ENCODE peak calls at places on chromosome 2, in four cellular contexts. L is OCI-LY7, N is neural progenitor cell, Q is GM23248. W is an unnamed sample.

GRCh38 chr2:44772670-44773378 is 168.7 kb upstream of the SIX3 start:
- DNase-seq in L (no peak), N (peak; percentile 76), Q (no peak), W (no peak)

GRCh38 chr2:201618744-201619654 is 24.3 kb downstream of the TMEM237 start:
- DNase-seq in L (no peak), N (no peak), Q (peak; percentile 95), W (no peak)

GRCh38 chr2:105398522-105399206 is at the start of gene FHL2:
- DNase-seq in L (no peak), N (peak; percentile 92), Q (peak; percentile 94), W (peak; percentile 83)

GRCh38 chr2:240557101-240557751 is 562 bp downstream of the ANKMY1 start:
- DNase-seq in L (no peak), N (peak; percentile 7), Q (peak; percentile 53), W (no peak)

GRCh38 chr2:180419212-180419611 is 412.1 kb upstream of the CWC22 start:
- DNase-seq in L (no peak), N (no peak), Q (no peak), W (no peak)

GRCh38 chr2:20595439-20596192 is 55.3 kb downstream of the HS1BP3 start:
- DNase-seq in L (peak; percentile 82), N (no peak), Q (no peak), W (peak; percentile 57)

GRCh38 chr2:12399244-12399643 is 317.5 kb upstream of the TRIB2 start:
- DNase-seq in L (no peak), N (no peak), Q (no peak), W (peak; percentile 14)

GRCh38 chr2:189581354-189582139 is 961 bp upstream of the SLC40A1 start:
- DNase-seq in L (no peak), N (peak; percentile 50), Q (no peak), W (peak; percentile 24)

GRCh38 chr2:188309364-188309763 is 17.7 kb downstream of the GULP1 start:
- DNase-seq in L (no peak), N (no peak), Q (no peak), W (no peak)

GRCh38 chr2:170148161-170148560 is 29.8 kb upstream of the MYO3B start:
- DNase-seq in L (no peak), N (no peak), Q (peak; percentile 21), W (peak; percentile 78)

GRCh38 chr2:165055081-165055879 is 100.0 kb upstream of the SLC38A11 start:
- DNase-seq in L (no peak), N (no peak), Q (no peak), W (no peak)

GRCh38 chr2:203804070-203804469 is 63.5 kb upstream of the CTLA4 start:
- DNase-seq in L (no peak), N (no peak), Q (peak; percentile 99), W (no peak)

GRCh38 chr2:111675419-111676194 is 208.4 kb downstream of the ANAPC1 start:
- DNase-seq in L (peak; percentile 59), N (no peak), Q (no peak), W (no peak)

GRCh38 chr2:147405651-147406050 is 439.2 kb upstream of the ACVR2A start:
- DNase-seq in L (no peak), N (no peak), Q (peak; percentile 8), W (no peak)

GRCh38 chr2:56337342-56337741 is 153.6 kb downstream of the CCDC85A start:
- DNase-seq in L (no peak), N (no peak), Q (no peak), W (peak; percentile 29)

GRCh38 chr2:201730651-201731280 is 32.3 kb upstream of the MPP4 start:
- DNase-seq in L (no peak), N (no peak), Q (no peak), W (no peak)

GRCh38 chr2:105455488-105455991 is 56.7 kb upstream of the FHL2 start:
- DNase-seq in L (no peak), N (no peak), Q (peak; percentile 94), W (peak; percentile 100)

GRCh38 chr2:190360965-190361364 is 17.6 kb downstream of the INPP1 start:
- DNase-seq in L (no peak), N (no peak), Q (no peak), W (no peak)

GRCh38 chr2:156430978-156431358 is 5.2 kb upstream of the GPD2 start:
- DNase-seq in L (no peak), N (no peak), Q (peak; percentile 72), W (peak; percentile 90)

DNA sequence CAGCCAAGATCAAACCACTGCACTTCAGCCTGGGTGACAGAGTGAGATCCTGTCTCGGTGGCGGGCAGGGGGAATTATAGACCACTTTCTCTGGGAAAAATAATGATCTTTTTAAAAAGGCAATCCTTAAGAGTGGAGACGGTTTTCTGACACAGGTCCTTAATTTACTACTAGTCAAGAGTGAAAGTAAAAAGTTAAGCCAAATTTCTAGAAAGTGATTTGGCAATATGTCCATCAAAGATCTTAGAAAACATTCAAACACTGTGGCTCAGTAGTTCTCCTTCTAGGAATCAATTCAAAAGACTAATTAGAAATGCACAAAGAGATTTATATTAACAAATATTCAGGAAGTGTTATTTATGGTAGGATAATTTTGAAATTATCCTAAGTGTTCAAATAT is 148.5 kb upstream of the DNMT3A start:
- DNase-seq in L (no peak), N (no peak), Q (no peak), W (no peak)
- TF ChIP-seq EZH2phosphoT487 in L (no peak), N (no peak), Q (no peak), W (no peak)

DNA sequence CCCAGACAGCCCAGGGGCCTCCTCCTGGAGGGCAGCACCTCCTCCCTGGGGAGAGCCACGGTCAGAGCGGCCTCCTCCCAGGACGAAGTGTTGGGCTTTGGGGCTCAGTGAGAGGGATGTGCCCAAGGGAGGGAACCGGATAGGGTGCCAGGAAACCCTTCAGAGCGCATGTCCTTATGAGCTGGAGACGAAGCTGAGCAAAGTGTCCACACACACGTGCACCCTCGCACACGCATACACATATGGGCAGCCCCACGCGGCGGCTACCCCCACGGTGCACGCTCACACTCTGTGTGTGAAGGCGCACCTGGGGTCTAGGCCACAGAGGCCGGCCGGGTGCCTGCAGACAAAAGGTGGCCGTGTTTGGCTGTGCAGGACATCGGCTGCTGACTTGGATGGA is 106.1 kb upstream of the HDAC4 start:
- DNase-seq in L (no peak), N (no peak), Q (no peak), W (no peak)
- H3K27ac ChIP-seq in L (no peak overlapping the region), N (no peak overlapping the region), Q (no peak overlapping the region), W (no peak overlapping the region)

DNA sequence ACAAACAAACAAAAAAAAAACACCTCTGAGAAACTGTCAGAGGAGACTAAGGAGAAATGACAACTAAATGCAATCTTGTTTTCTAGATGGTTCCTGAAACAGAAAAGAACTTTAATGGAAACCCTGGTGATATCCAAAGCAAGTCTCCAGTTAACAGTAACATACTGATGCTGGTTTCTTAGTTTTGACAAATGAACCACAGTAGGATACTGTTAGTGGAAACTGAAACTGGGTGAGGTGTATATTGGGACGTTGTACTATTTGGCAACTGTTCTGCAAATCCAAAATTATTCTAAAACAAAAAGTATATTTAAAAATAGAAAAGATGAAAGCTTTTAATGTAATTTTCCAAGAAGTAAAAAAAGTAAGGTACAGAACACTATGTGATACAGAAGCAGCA is 11.4 kb downstream of the SESTD1 start:
- DNase-seq in L (no peak), N (no peak), Q (no peak), W (no peak)
- H3K79me2 ChIP-seq in L (no peaks in the 10 kb centered on the region), N (peaks cover 99% of the 10 kb centered on the region), Q (peaks cover 100% of the 10 kb centered on the region), W (peaks cover 96% of the 10 kb centered on the region)

GRCh38 chr2:72965016-72965415 is 47.7 kb downstream of the EMX1 start:
- DNase-seq in L (no peak), N (no peak), Q (no peak), W (no peak)
- TF ChIP-seq EZH2phosphoT487 in L (no peak), N (no peak), Q (no peak), W (no peak)

DNA sequence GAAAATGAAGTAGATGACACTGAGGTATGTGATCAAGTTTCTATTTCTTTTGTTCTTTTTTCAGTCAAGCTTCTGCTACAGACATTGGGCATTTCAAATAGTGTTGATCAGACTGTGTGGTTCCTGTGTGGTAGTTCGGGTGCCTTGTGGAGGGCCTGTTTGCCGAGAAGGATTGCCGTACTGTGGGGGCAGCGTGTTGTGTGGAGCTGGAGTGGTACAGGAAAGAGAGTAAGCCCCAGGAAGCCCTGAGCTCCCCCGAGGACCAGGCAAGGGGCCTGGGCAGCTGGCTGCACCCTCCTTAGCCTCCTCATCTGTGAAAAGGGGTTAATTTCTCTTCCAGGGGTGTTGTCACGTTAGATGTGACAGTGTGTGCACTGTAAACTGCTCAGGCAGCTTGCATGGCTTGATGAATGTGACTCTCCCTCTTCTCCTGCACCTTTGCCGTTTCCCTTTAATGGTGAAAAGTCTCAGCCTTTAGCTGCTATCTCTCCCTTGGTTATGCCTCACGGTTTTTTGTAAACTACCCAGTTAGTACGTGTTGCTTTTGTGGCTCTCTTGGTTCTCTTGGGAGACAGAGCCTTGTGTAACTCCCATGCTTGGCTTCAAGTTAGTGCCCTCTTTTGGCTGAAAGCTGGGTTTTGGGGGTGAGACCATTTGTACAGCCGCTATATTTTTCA is 19.5 kb downstream of the C2orf74 start:
- DNase-seq in L (no peak), N (no peak), Q (peak; percentile 44), W (no peak)
- H3K27ac ChIP-seq in L (no peak overlapping the region), N (no peak overlapping the region), Q (peak overlapping the region; percentile 91), W (no peak overlapping the region)

GRCh38 chr2:216110620-216111019 is 1.5 kb downstream of the XRCC5 start:
- DNase-seq in L (no peak), N (no peak), Q (peak; percentile 43), W (no peak)
- H3K79me2 ChIP-seq in L (peaks cover 54% of the 10 kb centered on the region), N (peaks cover 55% of the 10 kb centered on the region), Q (peaks cover 55% of the 10 kb centered on the region), W (peaks cover 50% of the 10 kb centered on the region)

DNA sequence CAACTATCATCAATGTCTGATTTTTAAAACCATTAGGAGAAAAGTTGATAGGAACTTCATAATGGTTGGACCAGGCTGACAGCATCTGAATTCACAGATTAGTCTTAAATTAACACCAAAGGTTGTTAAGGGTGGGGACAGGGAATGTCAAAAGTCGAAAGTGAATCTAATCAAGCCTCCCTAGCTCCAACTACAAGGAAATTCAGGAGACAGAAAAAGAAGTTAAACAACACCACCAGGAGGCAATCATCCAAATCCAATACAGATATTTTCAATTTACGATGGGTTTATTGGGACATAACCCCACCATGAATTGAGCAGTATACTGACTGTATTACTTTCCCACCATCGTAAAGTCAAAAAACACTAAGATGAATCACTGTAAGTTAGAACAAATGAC is 32.8 kb downstream of the ATF2 start:
- DNase-seq in L (no peak), N (no peak), Q (no peak), W (peak; percentile 5)
- TF ChIP-seq EZH2phosphoT487 in L (no peak), N (no peak), Q (no peak), W (no peak)

DNA sequence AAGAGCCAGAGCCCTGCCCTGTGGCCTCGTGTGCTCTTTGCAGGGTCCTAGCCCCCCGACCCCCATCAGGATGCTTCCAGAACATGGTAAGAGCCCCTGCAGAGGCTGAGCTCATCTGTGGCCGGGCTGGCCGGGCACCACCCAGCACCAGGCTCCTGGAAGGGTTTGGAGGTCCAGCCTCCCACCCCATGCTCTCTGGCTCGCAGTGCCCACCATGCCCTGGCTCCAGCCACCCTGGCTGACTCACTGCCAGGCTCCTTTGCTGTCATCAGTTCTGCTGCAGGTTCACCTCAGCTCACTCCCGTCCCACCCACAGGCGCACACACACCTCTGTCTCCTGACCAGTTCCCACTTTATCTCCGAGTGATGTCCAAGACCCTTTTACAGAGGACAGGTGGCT is 37.5 kb downstream of the EIF4E2 start:
- DNase-seq in L (no peak), N (no peak), Q (no peak), W (no peak)
- H3K27ac ChIP-seq in L (no peak overlapping the region), N (no peak overlapping the region), Q (no peak overlapping the region), W (no peak overlapping the region)

W was measured in PC-3.